ENCODE peak calls at places on chromosomes 13 and 19, in six cellular contexts. N, L, I, C, Q and O are unnamed samples.

GRCh38 chr19:17779281-17779930 is 15.5 kb upstream of the B3GNT3 start:
- DNase-seq in N (peak), L (no peak), I (peak), C (peak), Q (no peak), O (no peak)

GRCh38 chr19:4374451-4375163 is 25.7 kb downstream of the SH3GL1 start:
- DNase-seq in N (peak), L (no peak), I (peak), C (no peak), Q (peak), O (peak)

GRCh38 chr13:55963934-55964333 is 1176.8 kb upstream of the PRR20A start:
- DNase-seq in N (no peak), L (no peak), I (no peak), C (no peak), Q (no peak), O (no peak)

GRCh38 chr19:56678205-56678604 is 6.6 kb upstream of the ZNF835 start:
- DNase-seq in N (no peak), L (no peak), I (no peak), C (no peak), Q (no peak), O (no peak)

GRCh38 chr19:38786572-38787265 is 2.3 kb upstream of the LGALS7B start:
- DNase-seq in N (no peak), L (no peak), I (no peak), C (no peak), Q (no peak), O (no peak)

GRCh38 chr13:94351292-94352000 is 128.0 kb downstream of the DCT start:
- DNase-seq in N (no peak), L (no peak), I (peak), C (no peak), Q (peak), O (peak)

GRCh38 chr19:40366697-40367561 is 18.4 kb downstream of the PLD3 start:
- DNase-seq in N (no peak), L (no peak), I (peak), C (no peak), Q (peak), O (peak)

GRCh38 chr19:17359905-17360800 is 17.0 kb downstream of the PLVAP start:
- DNase-seq in N (no peak), L (no peak), I (no peak), C (no peak), Q (no peak), O (no peak)

GRCh38 chr13:109859216-109859835 is 72.9 kb upstream of the IRS2 start:
- DNase-seq in N (no peak), L (no peak), I (no peak), C (no peak), Q (no peak), O (no peak)

GRCh38 chr19:5207806-5208205 is 132.8 kb downstream of the PTPRS start:
- DNase-seq in N (no peak), L (no peak), I (no peak), C (no peak), Q (no peak), O (no peak)

GRCh38 chr19:55113570-55114039 is 3.8 kb downstream of the PPP1R12C start:
- DNase-seq in N (peak), L (no peak), I (peak), C (peak), Q (peak), O (peak)

GRCh38 chr13:106649495-106649894 is 81.6 kb upstream of the ARGLU1 start:
- DNase-seq in N (no peak), L (no peak), I (peak), C (no peak), Q (peak), O (peak)

GRCh38 chr13:24301434-24301833 is 7.9 kb upstream of the C1QTNF9 start:
- DNase-seq in N (no peak), L (no peak), I (no peak), C (no peak), Q (no peak), O (no peak)

GRCh38 chr19:29524201-29524911 is 1.4 kb upstream of the VSTM2B start:
- DNase-seq in N (no peak), L (no peak), I (no peak), C (no peak), Q (no peak), O (no peak)

GRCh38 chr19:10074153-10074552 is 12.0 kb upstream of the SHFL start:
- DNase-seq in N (no peak), L (no peak), I (peak), C (peak), Q (peak), O (no peak)

GRCh38 chr13:33193428-33193974 is 92.1 kb downstream of the STARD13 start:
- DNase-seq in N (no peak), L (no peak), I (peak), C (no peak), Q (no peak), O (peak)

GRCh38 chr19:6632002-6632621 is 37.8 kb downstream of the TNFSF14 start:
- DNase-seq in N (no peak), L (peak), I (peak), C (peak), Q (peak), O (peak)

GRCh38 chr13:112055032-112055416 is 11.9 kb upstream of the SOX1 start:
- DNase-seq in N (peak), L (no peak), I (no peak), C (no peak), Q (no peak), O (no peak)

GRCh38 chr13:109787135-109787954 is 962 bp upstream of the IRS2 start:
- DNase-seq in N (no peak), L (peak), I (peak), C (no peak), Q (no peak), O (peak)

GRCh38 chr13:100235311-100235901 is 146.5 kb downstream of the PCCA start:
- DNase-seq in N (no peak), L (peak), I (peak), C (peak), Q (peak), O (peak)

GRCh38 chr13:80131204-80131603 is 209.7 kb downstream of the SPRY2 start:
- DNase-seq in N (no peak), L (no peak), I (peak), C (peak), Q (peak), O (peak)

GRCh38 chr19:7852851-7853759 is 21.1 kb downstream of the PRR36 start:
- DNase-seq in N (no peak), L (peak), I (peak), C (peak), Q (no peak), O (peak)

GRCh38 chr13:43848250-43848649 is 31.3 kb downstream of the CCDC122 start:
- DNase-seq in N (no peak), L (no peak), I (peak), C (no peak), Q (peak), O (peak)

GRCh38 chr19:56995298-56995697 is 124.5 kb upstream of the USP29 start:
- DNase-seq in N (no peak), L (no peak), I (no peak), C (no peak), Q (no peak), O (no peak)

GRCh38 chr19:33456845-33457220 is 64.8 kb downstream of the PEPD start:
- DNase-seq in N (peak), L (no peak), I (no peak), C (no peak), Q (no peak), O (no peak)

GRCh38 chr13:114015608-114016295 is 41.9 kb upstream of the C13orf46 start:
- DNase-seq in N (no peak), L (no peak), I (no peak), C (no peak), Q (no peak), O (no peak)

GRCh38 chr19:18508585-18508984 is 13.3 kb downstream of the ELL start:
- DNase-seq in N (no peak), L (no peak), I (no peak), C (no peak), Q (no peak), O (no peak)

GRCh38 chr13:106619688-106620555 is 52.0 kb upstream of the ARGLU1 start:
- DNase-seq in N (no peak), L (peak), I (peak), C (peak), Q (peak), O (peak)

GRCh38 chr13:51251480-51251879 is 29.3 kb downstream of the FAM124A start:
- DNase-seq in N (no peak), L (no peak), I (no peak), C (no peak), Q (no peak), O (no peak)

GRCh38 chr19:38852231-38853044 is 2.7 kb upstream of the HNRNPL start:
- DNase-seq in N (peak), L (no peak), I (peak), C (peak), Q (peak), O (peak)

GRCh38 chr19:49999371-50000010 is 25.7 kb downstream of the VRK3 start:
- DNase-seq in N (no peak), L (no peak), I (peak), C (no peak), Q (no peak), O (no peak)

GRCh38 chr13:98462241-98462882 is 114.5 kb downstream of the STK24 start:
- DNase-seq in N (no peak), L (no peak), I (no peak), C (no peak), Q (no peak), O (no peak)

GRCh38 chr19:48964205-48965032 is 690 bp upstream of the FTL start:
- DNase-seq in N (no peak), L (no peak), I (peak), C (no peak), Q (peak), O (no peak)

GRCh38 chr13:41267106-41267505 is 3.7 kb upstream of the MTRF1 start:
- DNase-seq in N (no peak), L (no peak), I (peak), C (no peak), Q (no peak), O (peak)

GRCh38 chr19:43660301-43660700 is 9.7 kb downstream of the PLAUR start:
- DNase-seq in N (no peak), L (no peak), I (no peak), C (no peak), Q (no peak), O (no peak)

GRCh38 chr19:46944918-46945628 is 74.6 kb upstream of the NPAS1 start:
- DNase-seq in N (peak), L (no peak), I (peak), C (peak), Q (peak), O (peak)